ENCODE peak calls at places on chromosomes 2 and 18, in seven cellular contexts. One of them, this sample, is unnamed.

GRCh38 chr18:63319383-63320040 is at the start of gene BCL2:
- DNase-seq in transverse colon: peak
- DNase-seq in neural crest cell: peak
- DNase-seq in cortex of kidney: no peak
- DNase-seq in fibroblast of the aortic adventitia: peak
- DNase-seq in activated CD8-positive, alpha-beta memory T cell treated with anti-CD3 and anti-CD28 coated beads for 4 hours: no peak
- DNase-seq in progenitor cell of endocrine pancreas: no peak
- DNase-seq in this sample: no peak

GRCh38 chr2:209380278-209380677 is 43.6 kb upstream of the MAP2 start:
- DNase-seq in transverse colon: no peak
- DNase-seq in neural crest cell: no peak
- DNase-seq in cortex of kidney: no peak
- DNase-seq in fibroblast of the aortic adventitia: no peak
- DNase-seq in activated CD8-positive, alpha-beta memory T cell treated with anti-CD3 and anti-CD28 coated beads for 4 hours: no peak
- DNase-seq in progenitor cell of endocrine pancreas: no peak
- DNase-seq in this sample: no peak

GRCh38 chr18:22846088-22846683 is 86.9 kb upstream of the RBBP8 start:
- DNase-seq in transverse colon: no peak
- DNase-seq in neural crest cell: no peak
- DNase-seq in cortex of kidney: no peak
- DNase-seq in fibroblast of the aortic adventitia: peak
- DNase-seq in activated CD8-positive, alpha-beta memory T cell treated with anti-CD3 and anti-CD28 coated beads for 4 hours: no peak
- DNase-seq in progenitor cell of endocrine pancreas: no peak
- DNase-seq in this sample: no peak

GRCh38 chr18:59610546-59611140 is 86.6 kb downstream of the CCBE1 start:
- DNase-seq in transverse colon: no peak
- DNase-seq in neural crest cell: no peak
- DNase-seq in cortex of kidney: no peak
- DNase-seq in fibroblast of the aortic adventitia: no peak
- DNase-seq in activated CD8-positive, alpha-beta memory T cell treated with anti-CD3 and anti-CD28 coated beads for 4 hours: no peak
- DNase-seq in progenitor cell of endocrine pancreas: no peak
- DNase-seq in this sample: no peak

GRCh38 chr2:215359576-215359922 is 47.7 kb downstream of the ATIC start:
- DNase-seq in transverse colon: no peak
- DNase-seq in neural crest cell: no peak
- DNase-seq in cortex of kidney: no peak
- DNase-seq in fibroblast of the aortic adventitia: peak
- DNase-seq in activated CD8-positive, alpha-beta memory T cell treated with anti-CD3 and anti-CD28 coated beads for 4 hours: no peak
- DNase-seq in progenitor cell of endocrine pancreas: no peak
- DNase-seq in this sample: no peak

GRCh38 chr2:70084973-70085710 is 2.1 kb upstream of the PCBP1 start:
- DNase-seq in transverse colon: peak
- DNase-seq in neural crest cell: no peak
- DNase-seq in cortex of kidney: no peak
- DNase-seq in fibroblast of the aortic adventitia: no peak
- DNase-seq in activated CD8-positive, alpha-beta memory T cell treated with anti-CD3 and anti-CD28 coated beads for 4 hours: no peak
- DNase-seq in progenitor cell of endocrine pancreas: no peak
- DNase-seq in this sample: no peak

GRCh38 chr2:1990151-1990589 is 245.9 kb upstream of the PXDN start:
- DNase-seq in transverse colon: no peak
- DNase-seq in neural crest cell: no peak
- DNase-seq in cortex of kidney: no peak
- DNase-seq in fibroblast of the aortic adventitia: no peak
- DNase-seq in activated CD8-positive, alpha-beta memory T cell treated with anti-CD3 and anti-CD28 coated beads for 4 hours: no peak
- DNase-seq in progenitor cell of endocrine pancreas: no peak
- DNase-seq in this sample: no peak

GRCh38 chr2:23312996-23313606 is 71.9 kb upstream of the KLHL29 start:
- DNase-seq in transverse colon: no peak
- DNase-seq in neural crest cell: peak
- DNase-seq in cortex of kidney: no peak
- DNase-seq in fibroblast of the aortic adventitia: peak
- DNase-seq in activated CD8-positive, alpha-beta memory T cell treated with anti-CD3 and anti-CD28 coated beads for 4 hours: no peak
- DNase-seq in progenitor cell of endocrine pancreas: no peak
- DNase-seq in this sample: no peak

GRCh38 chr2:80073134-80073561 is 231.4 kb downstream of the LRRTM1 start:
- DNase-seq in transverse colon: peak
- DNase-seq in neural crest cell: peak
- DNase-seq in cortex of kidney: no peak
- DNase-seq in fibroblast of the aortic adventitia: peak
- DNase-seq in activated CD8-positive, alpha-beta memory T cell treated with anti-CD3 and anti-CD28 coated beads for 4 hours: no peak
- DNase-seq in progenitor cell of endocrine pancreas: peak
- DNase-seq in this sample: no peak

GRCh38 chr2:43347751-43348150 is 121.3 kb upstream of the ZFP36L2 start:
- DNase-seq in transverse colon: no peak
- DNase-seq in neural crest cell: no peak
- DNase-seq in cortex of kidney: no peak
- DNase-seq in fibroblast of the aortic adventitia: no peak
- DNase-seq in activated CD8-positive, alpha-beta memory T cell treated with anti-CD3 and anti-CD28 coated beads for 4 hours: no peak
- DNase-seq in progenitor cell of endocrine pancreas: no peak
- DNase-seq in this sample: no peak

GRCh38 chr2:191942114-191943103 is 95.5 kb upstream of the CAVIN2 start:
- DNase-seq in transverse colon: no peak
- DNase-seq in neural crest cell: no peak
- DNase-seq in cortex of kidney: no peak
- DNase-seq in fibroblast of the aortic adventitia: peak
- DNase-seq in activated CD8-positive, alpha-beta memory T cell treated with anti-CD3 and anti-CD28 coated beads for 4 hours: no peak
- DNase-seq in progenitor cell of endocrine pancreas: no peak
- DNase-seq in this sample: no peak

GRCh38 chr2:233013027-233013461 is at the start of gene NGEF:
- DNase-seq in transverse colon: peak
- DNase-seq in neural crest cell: no peak
- DNase-seq in cortex of kidney: no peak
- DNase-seq in fibroblast of the aortic adventitia: no peak
- DNase-seq in activated CD8-positive, alpha-beta memory T cell treated with anti-CD3 and anti-CD28 coated beads for 4 hours: no peak
- DNase-seq in progenitor cell of endocrine pancreas: no peak
- DNase-seq in this sample: no peak

GRCh38 chr2:139296672-139297209 is 516.6 kb upstream of the NXPH2 start:
- DNase-seq in transverse colon: no peak
- DNase-seq in neural crest cell: no peak
- DNase-seq in cortex of kidney: no peak
- DNase-seq in fibroblast of the aortic adventitia: no peak
- DNase-seq in activated CD8-positive, alpha-beta memory T cell treated with anti-CD3 and anti-CD28 coated beads for 4 hours: no peak
- DNase-seq in progenitor cell of endocrine pancreas: no peak
- DNase-seq in this sample: no peak

GRCh38 chr2:15674637-15675455 is 83.2 kb downstream of the DDX1 start:
- DNase-seq in transverse colon: no peak
- DNase-seq in neural crest cell: no peak
- DNase-seq in cortex of kidney: no peak
- DNase-seq in fibroblast of the aortic adventitia: no peak
- DNase-seq in activated CD8-positive, alpha-beta memory T cell treated with anti-CD3 and anti-CD28 coated beads for 4 hours: no peak
- DNase-seq in progenitor cell of endocrine pancreas: no peak
- DNase-seq in this sample: no peak

GRCh38 chr2:142710336-142710735 is 167.1 kb upstream of the KYNU start:
- DNase-seq in transverse colon: no peak
- DNase-seq in neural crest cell: no peak
- DNase-seq in cortex of kidney: no peak
- DNase-seq in fibroblast of the aortic adventitia: no peak
- DNase-seq in activated CD8-positive, alpha-beta memory T cell treated with anti-CD3 and anti-CD28 coated beads for 4 hours: no peak
- DNase-seq in progenitor cell of endocrine pancreas: no peak
- DNase-seq in this sample: no peak

GRCh38 chr2:216690451-216691209 is 4.7 kb downstream of the IGFBP5 start:
- DNase-seq in transverse colon: no peak
- DNase-seq in neural crest cell: no peak
- DNase-seq in cortex of kidney: no peak
- DNase-seq in fibroblast of the aortic adventitia: peak
- DNase-seq in activated CD8-positive, alpha-beta memory T cell treated with anti-CD3 and anti-CD28 coated beads for 4 hours: no peak
- DNase-seq in progenitor cell of endocrine pancreas: no peak
- DNase-seq in this sample: no peak

This sample was measured in cerebellar nuclear complex.